ENCODE peak calls at places on chromosome 12, in four cellular contexts. R is stomach; P is activated CD8-positive, alpha-beta T cell treated with anti-CD3 and anti-CD28 coated beads for 36 hours; X is dorsolateral prefrontal cortex. G is an unnamed sample.

GRCh38 chr12:69470189-69471094 is at the start of gene FRS2:
- DNase-seq in R (peak), P (peak), X (peak), G (peak)

GRCh38 chr12:43896496-43896895 is 60.6 kb downstream of the TMEM117 start:
- DNase-seq in R (no peak), P (no peak), X (no peak), G (no peak)

GRCh38 chr12:43921666-43922337 is 85.9 kb downstream of the TMEM117 start:
- DNase-seq in R (no peak), P (no peak), X (no peak), G (no peak)

GRCh38 chr12:56851462-56851861 is 82.7 kb downstream of the SDR9C7 start:
- DNase-seq in R (no peak), P (no peak), X (no peak), G (no peak)

GRCh38 chr12:114812384-114812783 is 128.4 kb upstream of the TBX3 start:
- DNase-seq in R (no peak), P (no peak), X (no peak), G (no peak)

GRCh38 chr12:109523071-109523470 is 45.6 kb downstream of the UBE3B start:
- DNase-seq in R (no peak), P (no peak), X (peak), G (no peak)

GRCh38 chr12:114981036-114981435 is 297.1 kb upstream of the TBX3 start:
- DNase-seq in R (no peak), P (no peak), X (no peak), G (no peak)

GRCh38 chr12:67415473-67415872 is 146.3 kb downstream of the CAND1 start:
- DNase-seq in R (no peak), P (peak), X (peak), G (peak)

GRCh38 chr12:128595609-128596008 is 228.1 kb downstream of the SLC15A4 start:
- DNase-seq in R (no peak), P (no peak), X (no peak), G (no peak)

GRCh38 chr12:57604454-57605307 is at the start of gene DTX3:
- DNase-seq in R (no peak), P (peak), X (peak), G (peak)

GRCh38 chr12:19451196-19451595 is 11.9 kb downstream of the AEBP2 start:
- DNase-seq in R (no peak), P (no peak), X (no peak), G (no peak)
- TF ChIP-seq CTCF in R (no peak), P (no peak), X (no peak), G (no peak)

GRCh38 chr12:99287136-99287535 is 360.4 kb upstream of the GARIN6 start:
- DNase-seq in R (no peak), P (no peak), X (no peak), G (no peak)
- TF ChIP-seq CTCF in R (no peak), P (no peak), X (no peak), G (no peak)

GRCh38 chr12:119902084-119902509 is 25.0 kb upstream of the CIT start:
- DNase-seq in R (peak), P (peak), X (peak), G (peak)
- TF ChIP-seq CTCF in R (peak), P (peak), X (peak), G (peak)

GRCh38 chr12:20946732-20947131 is 136.2 kb downstream of the SLCO1B3 start:
- DNase-seq in R (no peak), P (peak), X (no peak), G (peak)

GRCh38 chr12:20950248-20950647 is 139.7 kb downstream of the SLCO1B3 start:
- DNase-seq in R (no peak), P (no peak), X (no peak), G (peak)
- TF ChIP-seq CTCF in R (peak), P (peak), X (no peak), G (peak)

GRCh38 chr12:76830456-76830855 is 48.4 kb downstream of the CSRP2 start:
- DNase-seq in R (no peak), P (no peak), X (no peak), G (no peak)
- TF ChIP-seq CTCF in R (no peak), P (no peak), X (no peak), G (no peak)

DNA sequence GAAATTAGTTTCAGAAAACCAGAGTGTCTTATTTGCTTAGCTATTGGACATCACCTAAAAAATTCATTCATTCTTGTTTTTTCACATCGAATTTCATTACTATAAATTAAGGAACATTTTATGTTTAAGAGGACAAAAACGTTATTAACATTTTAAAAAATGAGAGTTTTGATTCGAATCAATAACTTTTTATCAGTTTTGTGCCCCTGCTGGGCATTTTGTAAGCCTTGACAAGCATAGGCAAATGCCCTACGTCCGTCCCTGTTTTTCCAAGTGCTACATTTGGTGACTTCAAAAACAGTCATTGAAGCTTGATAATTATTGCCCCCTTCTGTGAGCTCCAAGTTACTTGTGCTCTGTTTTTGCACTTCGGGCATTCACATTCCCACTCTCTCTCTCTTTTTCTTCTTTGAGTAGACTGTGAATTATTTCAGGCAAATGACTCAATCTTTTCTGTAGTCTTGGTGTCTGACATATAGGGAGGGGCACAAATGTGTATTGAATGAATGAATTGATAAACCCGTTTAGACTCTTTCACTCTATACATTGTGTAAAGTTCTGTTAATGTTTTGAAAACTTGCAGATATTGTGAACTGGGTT is 1.2 kb downstream of the APAF1 start:
- DNase-seq in R (no peak), P (no peak), X (no peak), G (no peak)
- TF ChIP-seq CTCF in R (no peak), P (no peak), X (peak), G (no peak)

G was measured in GM20000.